ENCODE peak calls at places on chromosomes 1 and 21, in five cellular contexts. One of them, this sample, is unnamed.
A peak's percentile ranks its signal among the peaks of the same experiment; 100 is the strongest.

GRCh38 chr1:47405697-47406096 is 10.4 kb upstream of the FOXE3 start:
- DNase-seq in cardiac fibroblast: no peak
- DNase-seq in stromal cell of bone marrow: no peak
- DNase-seq in stimulated activated CD4-positive, alpha-beta T cell treated with anti-CD3 and anti-CD28 coated beads, Interleukin-2, amount 100 ng/mL, for 48 hours: no peak
- DNase-seq in NCI-H774: no peak
- DNase-seq in this sample: no peak

GRCh38 chr1:234206651-234207284 is 166.5 kb upstream of the COA6 start:
- DNase-seq in cardiac fibroblast: peak; percentile 58
- DNase-seq in stromal cell of bone marrow: peak; percentile 19
- DNase-seq in stimulated activated CD4-positive, alpha-beta T cell treated with anti-CD3 and anti-CD28 coated beads, Interleukin-2, amount 100 ng/mL, for 48 hours: no peak
- DNase-seq in NCI-H774: no peak
- DNase-seq in this sample: peak; percentile 80

GRCh38 chr1:219927956-219928790 is at the start of gene SLC30A10:
- DNase-seq in cardiac fibroblast: peak; percentile 5
- DNase-seq in stromal cell of bone marrow: no peak
- DNase-seq in stimulated activated CD4-positive, alpha-beta T cell treated with anti-CD3 and anti-CD28 coated beads, Interleukin-2, amount 100 ng/mL, for 48 hours: no peak
- DNase-seq in NCI-H774: no peak
- DNase-seq in this sample: peak; percentile 1

GRCh38 chr1:29639741-29640427 is 403.6 kb downstream of the PTPRU start:
- DNase-seq in cardiac fibroblast: peak; percentile 25
- DNase-seq in stromal cell of bone marrow: peak; percentile 3
- DNase-seq in stimulated activated CD4-positive, alpha-beta T cell treated with anti-CD3 and anti-CD28 coated beads, Interleukin-2, amount 100 ng/mL, for 48 hours: no peak
- DNase-seq in NCI-H774: no peak
- DNase-seq in this sample: peak; percentile 6

GRCh38 chr1:32774950-32775634 is 42.1 kb downstream of the YARS1 start:
- DNase-seq in cardiac fibroblast: peak; percentile 41
- DNase-seq in stromal cell of bone marrow: no peak
- DNase-seq in stimulated activated CD4-positive, alpha-beta T cell treated with anti-CD3 and anti-CD28 coated beads, Interleukin-2, amount 100 ng/mL, for 48 hours: no peak
- DNase-seq in NCI-H774: no peak
- DNase-seq in this sample: peak; percentile 63

GRCh38 chr1:40034869-40035268 is 5.7 kb upstream of the CAP1 start:
- DNase-seq in cardiac fibroblast: no peak
- DNase-seq in stromal cell of bone marrow: no peak
- DNase-seq in stimulated activated CD4-positive, alpha-beta T cell treated with anti-CD3 and anti-CD28 coated beads, Interleukin-2, amount 100 ng/mL, for 48 hours: no peak
- DNase-seq in NCI-H774: no peak
- DNase-seq in this sample: no peak

GRCh38 chr21:37582613-37583012 is 216.0 kb downstream of the DYRK1A start:
- DNase-seq in cardiac fibroblast: peak; percentile 77
- DNase-seq in stromal cell of bone marrow: peak; percentile 20
- DNase-seq in stimulated activated CD4-positive, alpha-beta T cell treated with anti-CD3 and anti-CD28 coated beads, Interleukin-2, amount 100 ng/mL, for 48 hours: no peak
- DNase-seq in NCI-H774: peak; percentile 15
- DNase-seq in this sample: peak; percentile 73

GRCh38 chr1:47656719-47657685 is 219.2 kb downstream of the FOXD2 start:
- DNase-seq in cardiac fibroblast: peak; percentile 76
- DNase-seq in stromal cell of bone marrow: peak; percentile 88
- DNase-seq in stimulated activated CD4-positive, alpha-beta T cell treated with anti-CD3 and anti-CD28 coated beads, Interleukin-2, amount 100 ng/mL, for 48 hours: no peak
- DNase-seq in NCI-H774: no peak
- DNase-seq in this sample: peak; percentile 13

GRCh38 chr1:29237906-29238600 is 1.7 kb downstream of the PTPRU start:
- DNase-seq in cardiac fibroblast: peak; percentile 21
- DNase-seq in stromal cell of bone marrow: no peak
- DNase-seq in stimulated activated CD4-positive, alpha-beta T cell treated with anti-CD3 and anti-CD28 coated beads, Interleukin-2, amount 100 ng/mL, for 48 hours: no peak
- DNase-seq in NCI-H774: no peak
- DNase-seq in this sample: no peak

GRCh38 chr1:9399510-9400424 is 107.1 kb downstream of the SPSB1 start:
- DNase-seq in cardiac fibroblast: peak; percentile 58
- DNase-seq in stromal cell of bone marrow: no peak
- DNase-seq in stimulated activated CD4-positive, alpha-beta T cell treated with anti-CD3 and anti-CD28 coated beads, Interleukin-2, amount 100 ng/mL, for 48 hours: no peak
- DNase-seq in NCI-H774: peak; percentile 7
- DNase-seq in this sample: no peak

This sample was measured in fibroblast of mammary gland.